ENCODE peak calls at places on chromosomes 3 and 15, in six cellular contexts. R is fibroblast of mammary gland, T is nephron progenitor cell, O is psoas muscle, K is mesothelial cell of epicardium, A is HCT116. Q is an unnamed sample.

GRCh38 chr3:52047295-52047960 is 8.9 kb downstream of the DUSP7 start:
- DNase-seq in T (no peak), A (no peak), R (no peak), K (no peak), O (no peak), Q (peak; percentile 90)

GRCh38 chr3:159748408-159748807 is 240.2 kb upstream of the IL12A start:
- DNase-seq in O (no peak), T (no peak), K (no peak), R (no peak), A (no peak), Q (no peak)

GRCh38 chr3:111252795-111253194 is 181.2 kb downstream of the NECTIN3 start:
- DNase-seq in T (no peak), A (no peak), O (no peak), R (peak; percentile 66), K (no peak), Q (peak; percentile 43)

GRCh38 chr15:85607842-85608241 is 186.9 kb downstream of the KLHL25 start:
- DNase-seq in K (no peak), O (no peak), R (peak; percentile 91), T (no peak), A (peak; percentile 24), Q (peak; percentile 89)

GRCh38 chr3:71978150-71978721 is 193.3 kb upstream of the PROK2 start:
- DNase-seq in K (no peak), O (no peak), A (no peak), R (no peak), T (no peak), Q (no peak)

GRCh38 chr3:122184591-122184929 is 1.1 kb downstream of the CASR start:
- DNase-seq in A (no peak), K (no peak), R (no peak), T (no peak), O (no peak), Q (no peak)

GRCh38 chr15:68554716-68555347 is 24.0 kb upstream of the CORO2B start:
- DNase-seq in R (no peak), T (no peak), O (no peak), K (no peak), A (no peak), Q (no peak)

GRCh38 chr3:45988100-45988761 is 7.4 kb downstream of the FYCO1 start:
- DNase-seq in K (no peak), O (no peak), T (no peak), R (peak; percentile 14), A (no peak), Q (peak; percentile 38)

GRCh38 chr3:97353176-97353575 is 411.4 kb upstream of the ARL6 start:
- DNase-seq in A (no peak), T (no peak), R (no peak), O (no peak), K (no peak), Q (no peak)

GRCh38 chr15:56679247-56679646 is 54.1 kb downstream of the ZNF280D start:
- DNase-seq in A (no peak), O (no peak), T (no peak), K (no peak), R (no peak), Q (no peak)

GRCh38 chr15:39581501-39582285 is 814 bp downstream of the THBS1 start:
- DNase-seq in K (no peak), R (peak; percentile 53), A (no peak), O (no peak), T (peak; percentile 54), Q (peak; percentile 76)

GRCh38 chr15:85800460-85801123 is 5.9 kb upstream of the KLHL25 start:
- DNase-seq in O (peak; percentile 89), A (peak; percentile 78), T (no peak), K (no peak), R (peak; percentile 60), Q (peak; percentile 86)

GRCh38 chr3:162492446-162493081 is 996.0 kb downstream of the OTOL1 start:
- DNase-seq in T (no peak), K (no peak), R (peak; percentile 73), A (no peak), O (no peak), Q (peak; percentile 22)

GRCh38 chr15:80915462-80915861 is 74.2 kb downstream of the MESD start:
- DNase-seq in K (no peak), R (no peak), T (no peak), O (no peak), A (no peak), Q (no peak)

GRCh38 chr15:68145706-68146105 is 59.4 kb downstream of the CALML4 start:
- DNase-seq in A (no peak), O (no peak), T (no peak), R (peak; percentile 7), K (no peak), Q (no peak)

GRCh38 chr3:36700537-36701248 is 63.7 kb downstream of the DCLK3 start:
- DNase-seq in A (peak; percentile 33), R (peak; percentile 80), K (peak; percentile 29), O (peak; percentile 70), T (peak; percentile 69), Q (peak; percentile 71)

GRCh38 chr15:36589971-36590370 is 10.5 kb downstream of the CDIN1 start:
- DNase-seq in O (no peak), T (no peak), K (no peak), A (no peak), R (peak; percentile 32), Q (no peak)

GRCh38 chr3:147120029-147120428 is 286.3 kb downstream of the ZIC4 start:
- DNase-seq in K (no peak), O (no peak), R (peak; percentile 43), T (no peak), A (no peak), Q (peak; percentile 6)
- TF ChIP-seq CTCF in K (no peak), O (peak; percentile 9), R (peak; percentile 58), T (peak; percentile 41), A (peak; percentile 39), Q (peak; percentile 36)

DNA sequence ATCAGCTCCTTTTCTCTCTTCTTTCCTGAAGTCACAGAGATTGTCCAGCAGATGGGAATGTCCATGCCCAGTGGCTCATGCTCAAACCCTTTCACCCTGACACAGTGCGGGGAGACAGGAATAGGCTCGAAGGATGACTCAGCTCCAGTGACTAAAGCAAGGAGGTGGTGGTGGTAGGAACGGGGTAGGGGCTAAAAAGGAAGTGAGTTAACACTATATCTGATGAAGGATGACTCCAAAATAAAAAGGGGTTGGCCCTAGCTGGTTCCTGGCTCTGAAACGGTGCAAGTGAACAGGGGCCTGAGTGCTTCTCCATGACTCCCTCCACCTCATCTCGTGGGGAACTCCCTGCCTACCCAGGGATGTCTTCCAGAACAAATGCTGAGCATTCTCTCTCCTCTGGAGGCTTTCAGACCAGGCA is 167.4 kb upstream of the LPP start:
- DNase-seq in T (no peak), A (peak; percentile 19), O (peak; percentile 48), K (no peak), R (peak; percentile 96), Q (peak; percentile 86)
- TF ChIP-seq CTCF in T (no peak), A (no peak), O (no peak), K (no peak), R (peak; percentile 31), Q (no peak)

DNA sequence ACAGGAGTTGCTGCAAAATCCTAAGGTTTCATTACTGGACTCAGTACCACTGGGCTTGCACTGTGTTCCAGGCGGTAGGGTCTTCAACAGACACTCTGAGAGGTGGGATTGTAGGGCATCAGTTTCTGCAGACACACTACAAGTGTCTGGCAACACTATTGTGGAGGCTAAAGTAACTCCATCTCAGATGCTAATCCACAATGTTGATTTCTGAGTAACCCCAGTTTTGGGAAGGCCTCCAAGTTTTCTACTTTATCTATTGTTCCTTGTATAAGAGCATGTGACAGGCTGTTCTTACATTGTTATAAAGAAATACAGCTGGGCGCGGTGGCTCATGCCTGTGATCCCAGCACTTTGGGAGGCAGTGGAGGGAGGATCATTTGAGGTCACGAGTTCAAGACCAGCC is 2.5 kb upstream of the ABHD5 start:
- DNase-seq in K (no peak), R (no peak), A (no peak), O (no peak), T (no peak), Q (no peak)
- TF ChIP-seq CTCF in K (no peak), R (no peak), A (no peak), O (no peak), T (no peak), Q (no peak)

GRCh38 chr3:5298453-5298852 is 110.9 kb downstream of the EDEM1 start:
- DNase-seq in O (no peak), T (no peak), R (no peak), K (no peak), A (no peak), Q (no peak)
- TF ChIP-seq CTCF in O (no peak), T (no peak), R (no peak), K (no peak), A (no peak), Q (no peak)

DNA sequence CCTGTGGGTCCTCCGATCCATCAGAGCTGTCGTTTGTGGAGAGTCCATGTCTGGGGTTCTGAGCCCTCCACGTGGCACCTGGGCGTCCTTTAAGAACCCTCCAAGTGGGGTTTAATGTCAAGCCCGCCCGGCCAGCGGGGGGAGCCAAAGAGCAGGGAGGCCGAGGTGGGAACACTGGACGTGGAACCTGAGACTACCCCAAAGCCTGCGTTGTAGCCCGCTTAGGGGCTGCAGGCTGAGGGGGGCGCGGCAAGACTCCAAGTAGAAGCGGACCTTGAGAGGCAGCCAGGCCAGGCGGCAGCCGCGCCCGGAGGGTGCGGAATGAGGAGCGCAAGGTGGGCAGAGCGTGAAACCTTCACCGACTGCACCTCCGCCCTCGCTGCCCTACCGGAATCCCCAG is 126.2 kb upstream of the ATP10A start:
- DNase-seq in T (no peak), A (no peak), K (no peak), O (no peak), R (no peak), Q (no peak)
- TF ChIP-seq CTCF in T (no peak), A (no peak), K (peak; percentile 32), O (no peak), R (no peak), Q (no peak)

GRCh38 chr3:44185396-44185915 is 56.2 kb upstream of the TOPAZ1 start:
- DNase-seq in A (no peak), T (no peak), R (no peak), K (no peak), O (no peak), Q (no peak)

GRCh38 chr3:44186111-44186672 is 55.5 kb upstream of the TOPAZ1 start:
- DNase-seq in T (no peak), A (no peak), O (no peak), R (no peak), K (no peak), Q (no peak)

GRCh38 chr3:44179251-44179650 is 62.4 kb upstream of the TOPAZ1 start:
- DNase-seq in O (no peak), T (no peak), R (no peak), K (no peak), A (no peak), Q (no peak)

GRCh38 chr3:44186712-44187111 is 55.0 kb upstream of the TOPAZ1 start:
- DNase-seq in K (no peak), T (no peak), R (no peak), A (no peak), O (no peak), Q (no peak)

DNA sequence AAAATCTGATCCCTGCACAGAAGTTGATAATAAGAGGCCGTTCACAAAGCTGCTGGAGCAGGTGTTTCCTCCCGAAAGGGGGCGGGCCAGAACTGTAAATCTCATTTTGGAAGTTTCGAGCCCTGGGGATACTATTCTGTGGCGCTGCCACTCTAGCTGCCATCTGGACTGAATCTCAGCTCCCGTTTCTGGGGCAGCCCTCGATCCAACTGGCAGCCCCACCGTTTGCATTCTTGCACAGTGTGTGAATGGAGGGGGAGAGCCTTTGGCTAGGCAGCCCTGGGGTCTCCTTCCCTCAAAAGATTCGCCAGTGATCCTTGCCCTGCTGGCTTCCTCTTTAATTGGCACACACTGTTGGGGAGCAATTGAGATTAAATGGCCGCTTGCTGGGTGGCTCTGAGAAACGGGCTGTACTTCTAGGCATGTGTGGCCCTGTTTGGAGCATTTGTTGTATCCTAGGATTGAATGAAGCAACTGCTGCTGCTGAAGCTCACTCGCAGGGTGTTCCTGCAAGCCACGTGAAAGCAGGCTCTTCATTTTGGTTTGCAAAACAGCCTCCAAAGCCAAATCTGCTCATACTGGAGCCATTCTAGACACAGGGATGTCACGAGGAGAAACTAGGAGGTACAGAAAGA is 57.2 kb upstream of the TOPAZ1 start:
- DNase-seq in K (no peak), T (no peak), A (no peak), O (no peak), R (no peak), Q (no peak)
- TF ChIP-seq CTCF in K (no peak), T (no peak), A (no peak), O (no peak), R (no peak), Q (no peak)

Q was measured in MCF 10A.